ENCODE peak calls at places on chromosomes 12 and 14, in ten cellular contexts. F is cardiac muscle cell; M is Peyer's patch; Y is AG04450; T is mammary epithelial cell; P is adrenal gland; E is CD8-positive, alpha-beta T cell; N is endothelial cell of umbilical vein; W is H9; I is neural progenitor cell. O is an unnamed sample. For H3K9me3, the result is how much of the 10 kb centered on the place peaks cover.

GRCh38 chr12:98256830-98257229 is 258.6 kb upstream of the TMPO start:
- DNase-seq in F (no peak), M (no peak), Y (no peak), T (no peak), P (no peak), E (no peak), N (no peak), W (no peak), I (no peak), O (no peak)

GRCh38 chr14:63840981-63841380 is 11.8 kb upstream of the SYNE2 start:
- DNase-seq in F (no peak), M (peak), Y (no peak), T (no peak), P (no peak), E (peak), N (no peak), W (peak), I (peak), O (peak)

GRCh38 chr14:77100961-77101360 is 2.9 kb downstream of the CIPC start:
- DNase-seq in F (no peak), M (peak), Y (no peak), T (no peak), P (no peak), E (no peak), N (peak), W (no peak), I (no peak), O (no peak)

GRCh38 chr12:47067778-47068431 is 11.5 kb upstream of the PCED1B start:
- DNase-seq in F (no peak), M (no peak), Y (no peak), T (no peak), P (no peak), E (no peak), N (no peak), W (no peak), I (peak), O (no peak)

GRCh38 chr14:55157080-55157479 is 28.0 kb downstream of the LGALS3 start:
- DNase-seq in F (no peak), M (no peak), Y (no peak), T (no peak), P (no peak), E (no peak), N (peak), W (no peak), I (no peak), O (no peak)

GRCh38 chr14:32709072-32709471 is 229.6 kb upstream of the NPAS3 start:
- DNase-seq in F (no peak), M (no peak), Y (peak), T (peak), P (no peak), E (no peak), N (peak), W (no peak), I (no peak), O (no peak)

GRCh38 chr12:88237954-88238353 is 95.8 kb downstream of the TMTC3 start:
- DNase-seq in F (no peak), M (no peak), Y (no peak), T (peak), P (no peak), E (no peak), N (peak), W (no peak), I (no peak), O (no peak)

GRCh38 chr12:8549381-8549780 is 8.7 kb upstream of the CLEC4E start:
- DNase-seq in F (no peak), M (no peak), Y (no peak), T (no peak), P (no peak), E (no peak), N (no peak), W (no peak), I (no peak), O (no peak)

GRCh38 chr14:36824854-36825253 is 163.2 kb downstream of the PAX9 start:
- DNase-seq in F (no peak), M (no peak), Y (no peak), T (no peak), P (no peak), E (no peak), N (no peak), W (no peak), I (no peak), O (no peak)

GRCh38 chr12:39503445-39503844 is 60.5 kb upstream of the KIF21A start:
- DNase-seq in F (no peak), M (no peak), Y (no peak), T (peak), P (no peak), E (no peak), N (peak), W (no peak), I (no peak), O (no peak)

GRCh38 chr14:69354383-69355154 is 43.5 kb downstream of the ERH start:
- DNase-seq in F (no peak), M (peak), Y (no peak), T (peak), P (no peak), E (no peak), N (no peak), W (no peak), I (no peak), O (no peak)

GRCh38 chr14:29016050-29016900 is 249.7 kb downstream of the FOXG1 start:
- DNase-seq in F (peak), M (no peak), Y (no peak), T (no peak), P (no peak), E (no peak), N (peak), W (peak), I (peak), O (no peak)

GRCh38 chr12:52661668-52662067 is 9.7 kb upstream of the KRT2 start:
- DNase-seq in F (no peak), M (no peak), Y (no peak), T (no peak), P (no peak), E (no peak), N (no peak), W (no peak), I (no peak), O (no peak)

GRCh38 chr14:61525293-61526011 is 169.9 kb upstream of the HIF1A start:
- DNase-seq in F (no peak), M (no peak), Y (no peak), T (peak), P (peak), E (peak), N (peak), W (no peak), I (no peak), O (no peak)

GRCh38 chr12:69738351-69739286 is at the start of gene RAB3IP:
- DNase-seq in F (peak), M (peak), Y (peak), T (peak), P (peak), E (peak), N (peak), W (peak), I (peak), O (peak)

GRCh38 chr14:65333926-65334687 is 78.4 kb upstream of the FUT8 start:
- DNase-seq in F (no peak), M (peak), Y (peak), T (no peak), P (no peak), E (no peak), N (no peak), W (peak), I (no peak), O (no peak)

GRCh38 chr12:54350743-54351142 is 13.5 kb downstream of the GPR84 start:
- DNase-seq in F (no peak), M (no peak), Y (no peak), T (no peak), P (no peak), E (no peak), N (no peak), W (no peak), I (peak), O (no peak)

GRCh38 chr12:79296128-79296527 is 394.6 kb downstream of the PAWR start:
- DNase-seq in F (no peak), M (no peak), Y (no peak), T (no peak), P (no peak), E (no peak), N (no peak), W (no peak), I (no peak), O (no peak)

GRCh38 chr12:21323736-21324135 is 11.0 kb downstream of the SLCO1A2 start:
- DNase-seq in F (no peak), M (no peak), Y (no peak), T (no peak), P (no peak), E (no peak), N (no peak), W (no peak), I (no peak), O (no peak)

GRCh38 chr12:21328578-21328977 is 6.1 kb downstream of the SLCO1A2 start:
- DNase-seq in F (no peak), M (no peak), Y (no peak), T (no peak), P (no peak), E (no peak), N (no peak), W (no peak), I (no peak), O (no peak)

GRCh38 chr12:21324551-21324950 is 10.2 kb downstream of the SLCO1A2 start:
- DNase-seq in F (no peak), M (no peak), Y (no peak), T (no peak), P (no peak), E (no peak), N (no peak), W (peak), I (peak), O (no peak)
- H3K9me3 ChIP-seq in F (under half), M (under half), Y (under half), T (under half), P (under half), E (under half), N (under half), W (under half), I (under half), O (under half)

GRCh38 chr14:93343266-93343665 is 3.7 kb upstream of the COX8C start:
- DNase-seq in F (no peak), M (no peak), Y (no peak), T (no peak), P (no peak), E (no peak), N (no peak), W (no peak), I (no peak), O (no peak)
- H3K9me3 ChIP-seq in F (under half), M (under half), Y (under half), T (under half), P (under half), E (under half), N (under half), W (under half), I (under half), O (under half)

GRCh38 chr12:130498589-130499385 is 161.1 kb downstream of the PIWIL1 start:
- DNase-seq in F (no peak), M (no peak), Y (no peak), T (no peak), P (no peak), E (no peak), N (no peak), W (no peak), I (no peak), O (no peak)
- H3K9me3 ChIP-seq in F (under half), M (under half), Y (half or more), T (under half), P (under half), E (under half), N (under half), W (under half), I (under half), O (under half)

DNA sequence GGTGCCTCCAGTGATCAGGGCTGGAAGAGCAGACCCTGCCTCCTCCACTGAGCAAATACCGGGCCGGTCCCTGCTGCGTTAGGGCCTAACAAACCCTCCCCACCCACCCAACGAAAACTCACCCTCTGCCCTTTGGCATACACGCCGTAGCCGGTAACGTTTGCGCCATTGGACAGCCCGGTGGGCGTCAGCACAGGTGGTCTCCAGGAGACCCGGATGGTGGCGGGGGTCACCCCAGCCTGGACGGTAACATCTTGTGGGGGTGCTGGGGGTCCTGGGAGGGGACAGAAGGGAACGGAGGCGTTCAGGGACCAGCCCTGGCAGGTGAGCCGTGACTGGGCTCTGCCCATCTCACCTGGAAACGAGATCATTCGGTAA is 100.5 kb downstream of the PIWIL1 start:
- DNase-seq in F (no peak), M (no peak), Y (no peak), T (no peak), P (no peak), E (no peak), N (no peak), W (no peak), I (no peak), O (no peak)
- H3K9me3 ChIP-seq in F (under half), M (under half), Y (half or more), T (under half), P (under half), E (under half), N (under half), W (under half), I (under half), O (under half)

O was measured in naive thymus-derived CD4-positive, alpha-beta T cell.